ENCODE peak calls at places on chromosomes 16 and 17, in six cellular contexts. One of them, this sample, is unnamed.

GRCh38 chr17:60447375-60447774 is 25.1 kb downstream of the CHCT1 start:
- DNase-seq in adrenal gland: no peak
- DNase-seq in PC-9: no peak
- DNase-seq in BJ: no peak
- DNase-seq in brain microvascular endothelial cell: no peak
- DNase-seq in effector memory CD4-positive, alpha-beta T cell: no peak
- DNase-seq in this sample: no peak

GRCh38 chr17:65292430-65292829 is 155.3 kb downstream of the RGS9 start:
- DNase-seq in adrenal gland: no peak
- DNase-seq in PC-9: no peak
- DNase-seq in BJ: no peak
- DNase-seq in brain microvascular endothelial cell: no peak
- DNase-seq in effector memory CD4-positive, alpha-beta T cell: no peak
- DNase-seq in this sample: no peak

GRCh38 chr17:3583456-3583855 is 25.8 kb downstream of the TRPV1 start:
- DNase-seq in adrenal gland: no peak
- DNase-seq in PC-9: no peak
- DNase-seq in BJ: no peak
- DNase-seq in brain microvascular endothelial cell: no peak
- DNase-seq in effector memory CD4-positive, alpha-beta T cell: no peak
- DNase-seq in this sample: no peak

GRCh38 chr16:71675380-71675779 is 49.1 kb downstream of the PHLPP2 start:
- DNase-seq in adrenal gland: no peak
- DNase-seq in PC-9: no peak
- DNase-seq in BJ: no peak
- DNase-seq in brain microvascular endothelial cell: no peak
- DNase-seq in effector memory CD4-positive, alpha-beta T cell: no peak
- DNase-seq in this sample: no peak

GRCh38 chr16:2148714-2149629 is 547 bp downstream of the RAB26 start:
- DNase-seq in adrenal gland: no peak
- DNase-seq in PC-9: peak; percentile 46
- DNase-seq in BJ: no peak
- DNase-seq in brain microvascular endothelial cell: no peak
- DNase-seq in effector memory CD4-positive, alpha-beta T cell: no peak
- DNase-seq in this sample: no peak

GRCh38 chr17:78360371-78361226 is 722 bp upstream of the SOCS3 start:
- DNase-seq in adrenal gland: peak; percentile 96
- DNase-seq in PC-9: peak; percentile 59
- DNase-seq in BJ: no peak
- DNase-seq in brain microvascular endothelial cell: peak; percentile 73
- DNase-seq in effector memory CD4-positive, alpha-beta T cell: peak; percentile 75
- DNase-seq in this sample: no peak

GRCh38 chr16:74871608-74872007 is 97.0 kb upstream of the FA2H start:
- DNase-seq in adrenal gland: no peak
- DNase-seq in PC-9: no peak
- DNase-seq in BJ: no peak
- DNase-seq in brain microvascular endothelial cell: no peak
- DNase-seq in effector memory CD4-positive, alpha-beta T cell: no peak
- DNase-seq in this sample: no peak

GRCh38 chr17:17058304-17058703 is 16.0 kb downstream of the MPRIP start:
- DNase-seq in adrenal gland: no peak
- DNase-seq in PC-9: no peak
- DNase-seq in BJ: no peak
- DNase-seq in brain microvascular endothelial cell: no peak
- DNase-seq in effector memory CD4-positive, alpha-beta T cell: no peak
- DNase-seq in this sample: no peak

GRCh38 chr17:34582185-34582900 is 3.0 kb downstream of the TMEM132E start:
- DNase-seq in adrenal gland: no peak
- DNase-seq in PC-9: no peak
- DNase-seq in BJ: no peak
- DNase-seq in brain microvascular endothelial cell: no peak
- DNase-seq in effector memory CD4-positive, alpha-beta T cell: no peak
- DNase-seq in this sample: no peak

GRCh38 chr17:68461589-68461988 is 4.3 kb upstream of the WIPI1 start:
- DNase-seq in adrenal gland: peak; percentile 68
- DNase-seq in PC-9: no peak
- DNase-seq in BJ: no peak
- DNase-seq in brain microvascular endothelial cell: no peak
- DNase-seq in effector memory CD4-positive, alpha-beta T cell: no peak
- DNase-seq in this sample: no peak

GRCh38 chr17:62681061-62681938 is 53.8 kb downstream of the MRC2 start:
- DNase-seq in adrenal gland: no peak
- DNase-seq in PC-9: no peak
- DNase-seq in BJ: no peak
- DNase-seq in brain microvascular endothelial cell: no peak
- DNase-seq in effector memory CD4-positive, alpha-beta T cell: no peak
- DNase-seq in this sample: no peak

GRCh38 chr17:838486-838885 is 56.3 kb downstream of the MRM3 start:
- DNase-seq in adrenal gland: no peak
- DNase-seq in PC-9: no peak
- DNase-seq in BJ: no peak
- DNase-seq in brain microvascular endothelial cell: no peak
- DNase-seq in effector memory CD4-positive, alpha-beta T cell: no peak
- DNase-seq in this sample: no peak

GRCh38 chr17:60256174-60256573 is 106.4 kb downstream of the CA4 start:
- DNase-seq in adrenal gland: no peak
- DNase-seq in PC-9: no peak
- DNase-seq in BJ: no peak
- DNase-seq in brain microvascular endothelial cell: no peak
- DNase-seq in effector memory CD4-positive, alpha-beta T cell: no peak
- DNase-seq in this sample: no peak

GRCh38 chr17:263271-263670 is 81.8 kb upstream of the DOC2B start:
- DNase-seq in adrenal gland: no peak
- DNase-seq in PC-9: no peak
- DNase-seq in BJ: no peak
- DNase-seq in brain microvascular endothelial cell: no peak
- DNase-seq in effector memory CD4-positive, alpha-beta T cell: no peak
- DNase-seq in this sample: no peak

GRCh38 chr17:81898029-81898866 is 3.8 kb upstream of the NPB start:
- DNase-seq in adrenal gland: no peak
- DNase-seq in PC-9: peak; percentile 86
- DNase-seq in BJ: peak; percentile 51
- DNase-seq in brain microvascular endothelial cell: peak; percentile 93
- DNase-seq in effector memory CD4-positive, alpha-beta T cell: no peak
- DNase-seq in this sample: no peak

GRCh38 chr16:78925071-78925714 is 675.3 kb downstream of the MAF start:
- DNase-seq in adrenal gland: peak; percentile 38
- DNase-seq in PC-9: no peak
- DNase-seq in BJ: no peak
- DNase-seq in brain microvascular endothelial cell: no peak
- DNase-seq in effector memory CD4-positive, alpha-beta T cell: no peak
- DNase-seq in this sample: no peak

GRCh38 chr17:10297691-10298090 is 75.1 kb downstream of the MYH13 start:
- DNase-seq in adrenal gland: no peak
- DNase-seq in PC-9: no peak
- DNase-seq in BJ: no peak
- DNase-seq in brain microvascular endothelial cell: no peak
- DNase-seq in effector memory CD4-positive, alpha-beta T cell: no peak
- DNase-seq in this sample: no peak

GRCh38 chr16:49203361-49203760 is 78.3 kb downstream of the CBLN1 start:
- DNase-seq in adrenal gland: no peak
- DNase-seq in PC-9: no peak
- DNase-seq in BJ: no peak
- DNase-seq in brain microvascular endothelial cell: no peak
- DNase-seq in effector memory CD4-positive, alpha-beta T cell: no peak
- DNase-seq in this sample: no peak

GRCh38 chr17:2721603-2722002 is 10.0 kb upstream of the CLUH start:
- DNase-seq in adrenal gland: no peak
- DNase-seq in PC-9: no peak
- DNase-seq in BJ: no peak
- DNase-seq in brain microvascular endothelial cell: no peak
- DNase-seq in effector memory CD4-positive, alpha-beta T cell: no peak
- DNase-seq in this sample: no peak

GRCh38 chr17:44636562-44636961 is 19.7 kb upstream of the MEIOC start:
- DNase-seq in adrenal gland: no peak
- DNase-seq in PC-9: peak; percentile 64
- DNase-seq in BJ: peak; percentile 25
- DNase-seq in brain microvascular endothelial cell: peak; percentile 11
- DNase-seq in effector memory CD4-positive, alpha-beta T cell: no peak
- DNase-seq in this sample: no peak

GRCh38 chr17:17321356-17322025 is 18.3 kb downstream of the NT5M start:
- DNase-seq in adrenal gland: no peak
- DNase-seq in PC-9: no peak
- DNase-seq in BJ: no peak
- DNase-seq in brain microvascular endothelial cell: no peak
- DNase-seq in effector memory CD4-positive, alpha-beta T cell: no peak
- DNase-seq in this sample: no peak

GRCh38 chr16:77541131-77541530 is 106.3 kb upstream of the ADAMTS18 start:
- DNase-seq in adrenal gland: no peak
- DNase-seq in PC-9: no peak
- DNase-seq in BJ: no peak
- DNase-seq in brain microvascular endothelial cell: no peak
- DNase-seq in effector memory CD4-positive, alpha-beta T cell: no peak
- DNase-seq in this sample: no peak

GRCh38 chr17:74862108-74862901 is 2.6 kb upstream of the GRIN2C start:
- DNase-seq in adrenal gland: peak; percentile 77
- DNase-seq in PC-9: no peak
- DNase-seq in BJ: no peak
- DNase-seq in brain microvascular endothelial cell: peak; percentile 20
- DNase-seq in effector memory CD4-positive, alpha-beta T cell: peak; percentile 36
- DNase-seq in this sample: no peak

GRCh38 chr16:31148281-31148728 is 1.6 kb downstream of the PRSS36 start:
- DNase-seq in adrenal gland: no peak
- DNase-seq in PC-9: no peak
- DNase-seq in BJ: no peak
- DNase-seq in brain microvascular endothelial cell: no peak
- DNase-seq in effector memory CD4-positive, alpha-beta T cell: no peak
- DNase-seq in this sample: no peak

GRCh38 chr17:16215002-16215272 is 397 bp downstream of the NCOR1 start:
- DNase-seq in adrenal gland: peak; percentile 63
- DNase-seq in PC-9: no peak
- DNase-seq in BJ: no peak
- DNase-seq in brain microvascular endothelial cell: no peak
- DNase-seq in effector memory CD4-positive, alpha-beta T cell: no peak
- DNase-seq in this sample: no peak

GRCh38 chr17:65243838-65244237 is 106.7 kb downstream of the RGS9 start:
- DNase-seq in adrenal gland: peak; percentile 90
- DNase-seq in PC-9: peak; percentile 51
- DNase-seq in BJ: no peak
- DNase-seq in brain microvascular endothelial cell: no peak
- DNase-seq in effector memory CD4-positive, alpha-beta T cell: no peak
- DNase-seq in this sample: no peak

GRCh38 chr17:71157297-71157696 is 963.5 kb upstream of the SOX9 start:
- DNase-seq in adrenal gland: no peak
- DNase-seq in PC-9: no peak
- DNase-seq in BJ: no peak
- DNase-seq in brain microvascular endothelial cell: no peak
- DNase-seq in effector memory CD4-positive, alpha-beta T cell: no peak
- DNase-seq in this sample: no peak

GRCh38 chr16:21638573-21638975 is 13.8 kb downstream of the IGSF6 start:
- DNase-seq in adrenal gland: no peak
- DNase-seq in PC-9: peak; percentile 88
- DNase-seq in BJ: no peak
- DNase-seq in brain microvascular endothelial cell: peak; percentile 40
- DNase-seq in effector memory CD4-positive, alpha-beta T cell: no peak
- DNase-seq in this sample: no peak

DNA sequence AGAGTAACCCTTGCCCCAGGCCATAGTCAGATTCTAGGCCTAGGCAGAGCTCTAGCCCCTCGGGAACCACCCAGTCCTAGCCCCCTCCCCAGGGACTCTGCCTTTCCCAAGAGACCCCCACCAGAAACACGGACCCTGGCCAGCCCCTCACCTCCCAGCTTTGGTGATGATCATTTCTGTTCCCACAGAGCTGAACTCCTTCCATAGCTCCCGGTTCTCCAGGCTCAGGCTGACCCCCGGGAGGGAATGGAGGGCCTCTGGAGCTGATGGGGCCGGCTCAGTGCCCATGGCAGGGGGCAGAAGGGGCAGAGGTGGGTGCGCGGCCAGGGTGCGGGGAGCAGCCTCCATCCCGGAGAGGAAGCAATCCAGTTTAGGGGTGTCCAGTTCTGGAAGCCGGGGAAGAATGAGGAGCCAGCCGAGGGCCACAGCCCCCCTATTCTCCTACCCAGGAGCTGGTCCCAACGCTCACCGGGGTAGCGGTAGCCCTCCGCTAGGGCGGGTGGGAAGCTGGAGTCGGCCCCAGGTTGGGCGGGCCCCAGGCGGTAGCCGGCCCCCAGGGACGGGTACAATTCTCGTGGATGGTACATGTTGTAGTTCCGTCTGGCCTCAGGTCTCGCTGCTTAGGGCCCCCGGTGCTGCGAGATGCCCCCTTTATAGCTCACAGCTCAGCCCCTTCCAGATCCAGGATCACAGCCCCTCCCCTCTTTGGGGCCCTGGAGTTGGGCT is 954 bp downstream of the TBX6 start:
- DNase-seq in adrenal gland: no peak
- DNase-seq in PC-9: no peak
- DNase-seq in BJ: no peak
- DNase-seq in brain microvascular endothelial cell: no peak
- DNase-seq in effector memory CD4-positive, alpha-beta T cell: no peak
- DNase-seq in this sample: no peak
- H3K4me3 ChIP-seq in adrenal gland: peak overlapping the region; percentile 40
- H3K4me3 ChIP-seq in PC-9: peak overlapping the region; percentile 61
- H3K4me3 ChIP-seq in BJ: no peak overlapping the region
- H3K4me3 ChIP-seq in brain microvascular endothelial cell: no peak overlapping the region
- H3K4me3 ChIP-seq in effector memory CD4-positive, alpha-beta T cell: no peak overlapping the region
- H3K4me3 ChIP-seq in this sample: no peak overlapping the region

DNA sequence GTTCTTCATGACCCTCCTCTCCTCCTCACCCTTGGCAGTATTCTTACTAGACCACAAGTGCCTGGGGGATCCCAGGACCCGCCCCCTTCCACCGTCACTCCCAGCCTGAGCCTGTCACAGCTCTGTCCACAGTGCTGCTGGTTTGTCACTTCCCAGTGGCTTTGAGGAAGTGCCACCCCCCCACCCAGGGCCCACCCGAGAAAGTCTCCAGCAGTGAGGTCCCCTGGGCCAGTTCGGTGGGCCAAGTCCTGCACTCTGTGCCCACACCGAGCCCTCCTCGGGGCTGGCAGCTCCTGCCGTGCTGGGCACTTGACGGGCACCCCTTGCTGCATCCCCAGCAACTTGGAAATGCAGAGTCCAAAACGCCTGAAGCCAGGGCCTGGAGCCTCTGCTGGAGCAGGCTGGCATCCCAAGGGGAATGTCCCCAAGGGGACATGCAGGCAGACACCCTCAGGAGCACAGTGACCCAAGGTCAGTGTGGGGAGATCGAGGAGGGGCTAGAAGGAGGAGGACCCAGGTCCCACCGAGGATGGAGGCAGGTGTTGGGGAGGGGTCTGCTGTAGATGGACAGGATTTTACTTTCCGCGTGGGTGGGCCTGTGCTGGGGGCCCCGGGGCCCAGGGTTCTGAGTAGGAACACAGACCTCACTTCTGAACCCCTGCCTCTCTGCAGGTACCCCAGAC is 15.5 kb downstream of the MMP15 start:
- DNase-seq in adrenal gland: no peak
- DNase-seq in PC-9: peak; percentile 12
- DNase-seq in BJ: no peak
- DNase-seq in brain microvascular endothelial cell: no peak
- DNase-seq in effector memory CD4-positive, alpha-beta T cell: no peak
- DNase-seq in this sample: no peak
- H3K36me3 ChIP-seq in adrenal gland: peaks cover 3% of the 10 kb centered on the region
- H3K36me3 ChIP-seq in PC-9: no peaks in the 10 kb centered on the region
- H3K36me3 ChIP-seq in BJ: no peaks in the 10 kb centered on the region
- H3K36me3 ChIP-seq in brain microvascular endothelial cell: no peaks in the 10 kb centered on the region
- H3K36me3 ChIP-seq in effector memory CD4-positive, alpha-beta T cell: no peaks in the 10 kb centered on the region
- H3K36me3 ChIP-seq in this sample: no peaks in the 10 kb centered on the region

GRCh38 chr16:67659675-67660563 is at the start of gene ACD:
- DNase-seq in adrenal gland: peak; percentile 90
- DNase-seq in PC-9: peak; percentile 81
- DNase-seq in BJ: peak; percentile 49
- DNase-seq in brain microvascular endothelial cell: peak; percentile 68
- DNase-seq in effector memory CD4-positive, alpha-beta T cell: peak; percentile 87
- DNase-seq in this sample: peak; percentile 51
- H3K4me3 ChIP-seq in adrenal gland: peak within 1 kb of the TSS; percentile 73
- H3K4me3 ChIP-seq in PC-9: peak within 1 kb of the TSS; percentile 97
- H3K4me3 ChIP-seq in BJ: peak within 1 kb of the TSS; percentile 98
- H3K4me3 ChIP-seq in brain microvascular endothelial cell: peak within 1 kb of the TSS; percentile 85
- H3K4me3 ChIP-seq in effector memory CD4-positive, alpha-beta T cell: peak within 1 kb of the TSS; percentile 88
- H3K4me3 ChIP-seq in this sample: peak within 1 kb of the TSS; percentile 79

GRCh38 chr16:54588026-54588425 is 301.4 kb upstream of the IRX3 start:
- DNase-seq in adrenal gland: no peak
- DNase-seq in PC-9: no peak
- DNase-seq in BJ: no peak
- DNase-seq in brain microvascular endothelial cell: no peak
- DNase-seq in effector memory CD4-positive, alpha-beta T cell: no peak
- DNase-seq in this sample: no peak
- H3K36me3 ChIP-seq in adrenal gland: no peaks in the 10 kb centered on the region
- H3K36me3 ChIP-seq in PC-9: no peaks in the 10 kb centered on the region
- H3K36me3 ChIP-seq in BJ: no peaks in the 10 kb centered on the region
- H3K36me3 ChIP-seq in brain microvascular endothelial cell: no peaks in the 10 kb centered on the region
- H3K36me3 ChIP-seq in effector memory CD4-positive, alpha-beta T cell: no peaks in the 10 kb centered on the region
- H3K36me3 ChIP-seq in this sample: no peaks in the 10 kb centered on the region

This sample was measured in kidney epithelial cell.